ENCODE peak calls at places on chromosomes 13 and 19, in seven cellular contexts. M is left lung; J is mucosa of gallbladder; X is iris pigment epithelial cell; I is stimulated activated CD4-positive, alpha-beta T cell treated with anti-CD3 and anti-CD28 coated beads, Interleukin-2, amount 100 ng/mL, for 48 hours; C is substantia nigra; R is EL. S is an unnamed sample.

GRCh38 chr19:5664515-5664914 is 15.8 kb downstream of the MICOS13 start:
- DNase-seq in X (no peak), M (no peak), C (no peak), J (no peak), I (no peak), R (no peak), S (no peak)

GRCh38 chr13:77815330-77815729 is 103.3 kb downstream of the EDNRB start:
- DNase-seq in M (no peak), J (no peak), R (no peak), X (no peak), C (no peak), I (no peak), S (no peak)

GRCh38 chr13:106464076-106464475 is 71.4 kb downstream of the EFNB2 start:
- DNase-seq in C (no peak), R (no peak), J (no peak), X (peak), M (no peak), I (no peak), S (no peak)

GRCh38 chr13:31160857-31161582 is 684 bp downstream of the HSPH1 start:
- DNase-seq in R (peak), J (peak), M (peak), I (peak), C (peak), X (peak), S (no peak)

GRCh38 chr13:109273326-109273751 is 513.0 kb downstream of the IRS2 start:
- DNase-seq in C (no peak), M (no peak), R (peak), I (no peak), J (no peak), X (peak), S (no peak)

GRCh38 chr19:51660975-51661600 is 14.5 kb upstream of the SIGLEC14 start:
- DNase-seq in R (peak), X (peak), C (peak), J (peak), M (no peak), I (peak), S (peak)

GRCh38 chr13:53250272-53250875 is 221.8 kb downstream of the OLFM4 start:
- DNase-seq in I (peak), C (no peak), J (peak), X (peak), M (no peak), R (peak), S (peak)

GRCh38 chr19:42124386-42124901 is 7.8 kb downstream of the POU2F2 start:
- DNase-seq in M (no peak), J (no peak), R (peak), I (no peak), X (no peak), C (no peak), S (no peak)